ENCODE peak calls at places on chromosome 20, in ten cellular contexts. One of them, this sample, is unnamed.

GRCh38 chr20:48180637-48181036 is 395.4 kb upstream of the SULF2 start:
- DNase-seq in fibroblast of lung: no peak
- DNase-seq in heart left ventricle: no peak
- DNase-seq in uterus: no peak
- DNase-seq in brain microvascular endothelial cell: no peak
- DNase-seq in sigmoid colon: no peak
- DNase-seq in Peyer's patch: no peak
- DNase-seq in neural progenitor cell: no peak
- DNase-seq in IMR-90: peak; percentile 27
- DNase-seq in astrocyte: peak; percentile 85
- DNase-seq in this sample: no peak

GRCh38 chr20:21607971-21608735 is 94.3 kb upstream of the NKX2-2 start:
- DNase-seq in fibroblast of lung: no peak
- DNase-seq in astrocyte: no peak
- DNase-seq in brain microvascular endothelial cell: no peak
- DNase-seq in neural progenitor cell: no peak
- DNase-seq in heart left ventricle: peak; percentile 39
- DNase-seq in sigmoid colon: peak; percentile 68
- DNase-seq in IMR-90: no peak
- DNase-seq in Peyer's patch: no peak
- DNase-seq in uterus: no peak
- DNase-seq in this sample: no peak

GRCh38 chr20:53420061-53420460 is 173.6 kb downstream of the ZNF217 start:
- DNase-seq in IMR-90: no peak
- DNase-seq in sigmoid colon: no peak
- DNase-seq in heart left ventricle: no peak
- DNase-seq in Peyer's patch: no peak
- DNase-seq in neural progenitor cell: no peak
- DNase-seq in uterus: no peak
- DNase-seq in brain microvascular endothelial cell: no peak
- DNase-seq in astrocyte: no peak
- DNase-seq in fibroblast of lung: no peak
- DNase-seq in this sample: no peak

GRCh38 chr20:3739054-3739925 is 6.8 kb downstream of the HSPA12B start:
- DNase-seq in heart left ventricle: peak; percentile 68
- DNase-seq in fibroblast of lung: no peak
- DNase-seq in IMR-90: no peak
- DNase-seq in neural progenitor cell: no peak
- DNase-seq in uterus: no peak
- DNase-seq in astrocyte: no peak
- DNase-seq in Peyer's patch: no peak
- DNase-seq in sigmoid colon: peak; percentile 63
- DNase-seq in brain microvascular endothelial cell: no peak
- DNase-seq in this sample: no peak

GRCh38 chr20:43584448-43585138 is 6.1 kb upstream of the IFT52 start:
- DNase-seq in IMR-90: peak; percentile 75
- DNase-seq in sigmoid colon: no peak
- DNase-seq in heart left ventricle: no peak
- DNase-seq in brain microvascular endothelial cell: peak; percentile 59
- DNase-seq in fibroblast of lung: peak; percentile 88
- DNase-seq in neural progenitor cell: no peak
- DNase-seq in Peyer's patch: no peak
- DNase-seq in astrocyte: peak; percentile 82
- DNase-seq in uterus: no peak
- DNase-seq in this sample: no peak

GRCh38 chr20:51659491-51660050 is 108.6 kb downstream of the ATP9A start:
- DNase-seq in sigmoid colon: no peak
- DNase-seq in astrocyte: no peak
- DNase-seq in IMR-90: no peak
- DNase-seq in Peyer's patch: no peak
- DNase-seq in brain microvascular endothelial cell: no peak
- DNase-seq in fibroblast of lung: no peak
- DNase-seq in heart left ventricle: no peak
- DNase-seq in uterus: no peak
- DNase-seq in neural progenitor cell: no peak
- DNase-seq in this sample: no peak

GRCh38 chr20:14335122-14335521 is 2.3 kb downstream of the FLRT3 start:
- DNase-seq in neural progenitor cell: no peak
- DNase-seq in brain microvascular endothelial cell: no peak
- DNase-seq in heart left ventricle: no peak
- DNase-seq in Peyer's patch: no peak
- DNase-seq in IMR-90: no peak
- DNase-seq in astrocyte: no peak
- DNase-seq in fibroblast of lung: no peak
- DNase-seq in sigmoid colon: no peak
- DNase-seq in uterus: no peak
- DNase-seq in this sample: no peak

GRCh38 chr20:44334306-44334705 is 2.5 kb upstream of the R3HDML start:
- DNase-seq in brain microvascular endothelial cell: no peak
- DNase-seq in IMR-90: no peak
- DNase-seq in Peyer's patch: no peak
- DNase-seq in uterus: no peak
- DNase-seq in neural progenitor cell: no peak
- DNase-seq in astrocyte: peak; percentile 6
- DNase-seq in sigmoid colon: no peak
- DNase-seq in heart left ventricle: no peak
- DNase-seq in fibroblast of lung: no peak
- DNase-seq in this sample: no peak

GRCh38 chr20:58700823-58701222 is 8.2 kb downstream of the NPEPL1 start:
- DNase-seq in fibroblast of lung: no peak
- DNase-seq in astrocyte: no peak
- DNase-seq in brain microvascular endothelial cell: no peak
- DNase-seq in uterus: no peak
- DNase-seq in neural progenitor cell: no peak
- DNase-seq in Peyer's patch: no peak
- DNase-seq in heart left ventricle: peak; percentile 8
- DNase-seq in IMR-90: no peak
- DNase-seq in sigmoid colon: peak; percentile 57
- DNase-seq in this sample: no peak

GRCh38 chr20:25514195-25514594 is 71.1 kb downstream of the NINL start:
- DNase-seq in uterus: no peak
- DNase-seq in sigmoid colon: no peak
- DNase-seq in neural progenitor cell: no peak
- DNase-seq in heart left ventricle: no peak
- DNase-seq in fibroblast of lung: no peak
- DNase-seq in astrocyte: no peak
- DNase-seq in IMR-90: no peak
- DNase-seq in brain microvascular endothelial cell: no peak
- DNase-seq in Peyer's patch: no peak
- DNase-seq in this sample: no peak

GRCh38 chr20:42191140-42191860 is 573.1 kb upstream of the CHD6 start:
- DNase-seq in neural progenitor cell: peak; percentile 26
- DNase-seq in fibroblast of lung: no peak
- DNase-seq in sigmoid colon: no peak
- DNase-seq in Peyer's patch: no peak
- DNase-seq in uterus: no peak
- DNase-seq in astrocyte: no peak
- DNase-seq in IMR-90: no peak
- DNase-seq in brain microvascular endothelial cell: no peak
- DNase-seq in heart left ventricle: no peak
- DNase-seq in this sample: no peak
- TF ChIP-seq CTCF in neural progenitor cell: peak; percentile 41
- TF ChIP-seq CTCF in fibroblast of lung: no peak
- TF ChIP-seq CTCF in sigmoid colon: no peak
- TF ChIP-seq CTCF in Peyer's patch: no peak
- TF ChIP-seq CTCF in uterus: no peak
- TF ChIP-seq CTCF in astrocyte: no peak
- TF ChIP-seq CTCF in IMR-90: no peak
- TF ChIP-seq CTCF in brain microvascular endothelial cell: no peak
- TF ChIP-seq CTCF in heart left ventricle: no peak
- TF ChIP-seq CTCF in this sample: no peak

GRCh38 chr20:50198716-50199115 is 8.1 kb downstream of the CEBPB start:
- DNase-seq in heart left ventricle: no peak
- DNase-seq in astrocyte: no peak
- DNase-seq in Peyer's patch: no peak
- DNase-seq in fibroblast of lung: no peak
- DNase-seq in brain microvascular endothelial cell: no peak
- DNase-seq in neural progenitor cell: no peak
- DNase-seq in sigmoid colon: no peak
- DNase-seq in IMR-90: no peak
- DNase-seq in uterus: no peak
- DNase-seq in this sample: no peak
- H3K27ac ChIP-seq in heart left ventricle: no peak overlapping the region
- H3K27ac ChIP-seq in astrocyte: no peak overlapping the region
- H3K27ac ChIP-seq in Peyer's patch: no peak overlapping the region
- H3K27ac ChIP-seq in fibroblast of lung: no peak overlapping the region
- H3K27ac ChIP-seq in brain microvascular endothelial cell: no peak overlapping the region
- H3K27ac ChIP-seq in neural progenitor cell: no peak overlapping the region
- H3K27ac ChIP-seq in sigmoid colon: no peak overlapping the region
- H3K27ac ChIP-seq in IMR-90: no peak overlapping the region
- H3K27ac ChIP-seq in uterus: peak overlapping the region; percentile 63
- H3K27ac ChIP-seq in this sample: no peak overlapping the region

GRCh38 chr20:13211956-13212618 is 9.0 kb upstream of the ISM1 start:
- DNase-seq in Peyer's patch: no peak
- DNase-seq in sigmoid colon: no peak
- DNase-seq in brain microvascular endothelial cell: no peak
- DNase-seq in fibroblast of lung: no peak
- DNase-seq in heart left ventricle: no peak
- DNase-seq in neural progenitor cell: no peak
- DNase-seq in astrocyte: no peak
- DNase-seq in IMR-90: no peak
- DNase-seq in uterus: no peak
- DNase-seq in this sample: no peak

GRCh38 chr20:13213335-13213734 is 7.7 kb upstream of the ISM1 start:
- DNase-seq in fibroblast of lung: no peak
- DNase-seq in IMR-90: no peak
- DNase-seq in sigmoid colon: no peak
- DNase-seq in brain microvascular endothelial cell: no peak
- DNase-seq in neural progenitor cell: no peak
- DNase-seq in Peyer's patch: no peak
- DNase-seq in heart left ventricle: no peak
- DNase-seq in astrocyte: no peak
- DNase-seq in uterus: no peak
- DNase-seq in this sample: no peak

GRCh38 chr20:13216533-13216932 is 4.5 kb upstream of the ISM1 start:
- DNase-seq in Peyer's patch: no peak
- DNase-seq in IMR-90: no peak
- DNase-seq in fibroblast of lung: no peak
- DNase-seq in sigmoid colon: no peak
- DNase-seq in astrocyte: no peak
- DNase-seq in heart left ventricle: no peak
- DNase-seq in neural progenitor cell: no peak
- DNase-seq in brain microvascular endothelial cell: no peak
- DNase-seq in uterus: no peak
- DNase-seq in this sample: no peak

GRCh38 chr20:13207016-13207415 is 14.1 kb upstream of the ISM1 start:
- DNase-seq in neural progenitor cell: no peak
- DNase-seq in brain microvascular endothelial cell: no peak
- DNase-seq in heart left ventricle: no peak
- DNase-seq in astrocyte: no peak
- DNase-seq in uterus: no peak
- DNase-seq in IMR-90: no peak
- DNase-seq in fibroblast of lung: no peak
- DNase-seq in Peyer's patch: no peak
- DNase-seq in sigmoid colon: no peak
- DNase-seq in this sample: no peak

DNA sequence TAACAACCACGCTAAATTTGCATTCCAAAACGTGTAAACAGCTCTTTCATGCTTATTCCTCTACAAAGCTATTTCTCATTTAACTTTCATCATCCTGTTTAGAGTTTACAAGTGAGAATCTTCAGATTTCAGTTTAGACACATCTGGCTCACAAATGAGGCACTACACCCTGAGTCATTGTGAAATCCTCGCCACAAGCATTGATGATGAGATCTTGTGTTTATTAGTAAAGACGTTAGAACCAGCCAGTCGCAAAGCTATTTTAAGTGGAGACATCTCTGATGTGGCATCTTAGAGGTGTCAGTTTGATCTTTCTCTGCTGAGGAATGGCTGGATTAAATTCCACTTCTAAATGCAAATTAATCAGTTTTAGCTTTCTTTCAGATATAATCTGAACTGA is 8.3 kb upstream of the ISM1 start:
- DNase-seq in sigmoid colon: no peak
- DNase-seq in astrocyte: no peak
- DNase-seq in fibroblast of lung: peak; percentile 35
- DNase-seq in neural progenitor cell: no peak
- DNase-seq in heart left ventricle: no peak
- DNase-seq in Peyer's patch: no peak
- DNase-seq in uterus: no peak
- DNase-seq in brain microvascular endothelial cell: no peak
- DNase-seq in IMR-90: no peak
- DNase-seq in this sample: no peak
- H3K27me3 ChIP-seq in sigmoid colon: no peaks in the 10 kb centered on the region
- H3K27me3 ChIP-seq in astrocyte: peaks cover 30% of the 10 kb centered on the region
- H3K27me3 ChIP-seq in fibroblast of lung: peaks cover 5% of the 10 kb centered on the region
- H3K27me3 ChIP-seq in neural progenitor cell: peaks cover 60% of the 10 kb centered on the region
- H3K27me3 ChIP-seq in heart left ventricle: peaks cover 15% of the 10 kb centered on the region
- H3K27me3 ChIP-seq in Peyer's patch: no peaks in the 10 kb centered on the region
- H3K27me3 ChIP-seq in uterus: no peaks in the 10 kb centered on the region
- H3K27me3 ChIP-seq in brain microvascular endothelial cell: peaks cover 2% of the 10 kb centered on the region
- H3K27me3 ChIP-seq in IMR-90: peaks cover 9% of the 10 kb centered on the region
- H3K27me3 ChIP-seq in this sample: peaks cover 23% of the 10 kb centered on the region

GRCh38 chr20:33004141-33004751 is at the start of gene SUN5:
- DNase-seq in uterus: no peak
- DNase-seq in Peyer's patch: no peak
- DNase-seq in heart left ventricle: no peak
- DNase-seq in neural progenitor cell: no peak
- DNase-seq in sigmoid colon: no peak
- DNase-seq in astrocyte: no peak
- DNase-seq in fibroblast of lung: no peak
- DNase-seq in brain microvascular endothelial cell: no peak
- DNase-seq in IMR-90: no peak
- DNase-seq in this sample: no peak

GRCh38 chr20:33005908-33006775 is 1.4 kb upstream of the BPIFB2 start:
- DNase-seq in heart left ventricle: no peak
- DNase-seq in Peyer's patch: no peak
- DNase-seq in brain microvascular endothelial cell: no peak
- DNase-seq in IMR-90: no peak
- DNase-seq in astrocyte: no peak
- DNase-seq in neural progenitor cell: no peak
- DNase-seq in uterus: no peak
- DNase-seq in fibroblast of lung: no peak
- DNase-seq in sigmoid colon: no peak
- DNase-seq in this sample: no peak

GRCh38 chr20:33006776-33007375 is 628 bp upstream of the BPIFB2 start:
- DNase-seq in uterus: no peak
- DNase-seq in astrocyte: no peak
- DNase-seq in sigmoid colon: no peak
- DNase-seq in neural progenitor cell: no peak
- DNase-seq in Peyer's patch: no peak
- DNase-seq in heart left ventricle: no peak
- DNase-seq in brain microvascular endothelial cell: no peak
- DNase-seq in IMR-90: no peak
- DNase-seq in fibroblast of lung: no peak
- DNase-seq in this sample: no peak

GRCh38 chr20:33007376-33008335 is at the start of gene BPIFB2:
- DNase-seq in astrocyte: no peak
- DNase-seq in sigmoid colon: no peak
- DNase-seq in brain microvascular endothelial cell: no peak
- DNase-seq in neural progenitor cell: no peak
- DNase-seq in heart left ventricle: no peak
- DNase-seq in IMR-90: no peak
- DNase-seq in uterus: no peak
- DNase-seq in Peyer's patch: no peak
- DNase-seq in fibroblast of lung: no peak
- DNase-seq in this sample: no peak

DNA sequence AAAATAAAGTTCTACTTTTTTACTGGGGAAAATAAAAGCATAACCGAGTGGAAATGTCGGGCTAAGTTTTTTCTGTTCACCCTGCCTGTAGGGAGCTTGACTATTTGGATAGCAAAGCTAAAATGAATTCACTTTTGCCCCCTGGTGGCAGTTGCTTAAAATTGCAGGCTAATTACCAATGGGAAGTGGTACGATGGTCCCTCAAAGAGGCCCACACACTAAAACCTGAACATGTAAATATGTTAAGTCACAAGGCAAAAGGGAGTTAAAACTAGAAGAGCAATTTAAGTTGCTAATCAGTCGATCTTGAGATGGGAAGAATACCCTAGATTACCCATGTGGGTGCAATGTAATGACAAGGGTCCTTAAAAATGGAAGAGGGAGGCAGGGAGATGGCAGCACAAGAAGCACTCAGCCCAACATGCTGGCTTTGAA is 916 bp upstream of the SUN5 start:
- DNase-seq in brain microvascular endothelial cell: peak; percentile 2
- DNase-seq in neural progenitor cell: peak; percentile 45
- DNase-seq in IMR-90: peak; percentile 15
- DNase-seq in astrocyte: no peak
- DNase-seq in uterus: no peak
- DNase-seq in sigmoid colon: no peak
- DNase-seq in fibroblast of lung: peak; percentile 12
- DNase-seq in heart left ventricle: no peak
- DNase-seq in Peyer's patch: no peak
- DNase-seq in this sample: no peak
- TF ChIP-seq CTCF in brain microvascular endothelial cell: peak; percentile 58
- TF ChIP-seq CTCF in neural progenitor cell: peak; percentile 77
- TF ChIP-seq CTCF in IMR-90: peak; percentile 36
- TF ChIP-seq CTCF in astrocyte: peak; percentile 42
- TF ChIP-seq CTCF in uterus: no peak
- TF ChIP-seq CTCF in sigmoid colon: no peak
- TF ChIP-seq CTCF in fibroblast of lung: peak; percentile 33
- TF ChIP-seq CTCF in heart left ventricle: no peak
- TF ChIP-seq CTCF in Peyer's patch: peak; percentile 35
- TF ChIP-seq CTCF in this sample: peak; percentile 65